ENCODE peak calls at places on chromosomes 16 and 17, in six cellular contexts. A is spleen, J is mesothelial cell of epicardium, R is dorsolateral prefrontal cortex, L is Calu3, Q is heart right ventricle. P is an unnamed sample.

GRCh38 chr16:10623059-10623458 is 42.7 kb upstream of the EMP2 start:
- DNase-seq in Q (no peak), A (no peak), J (no peak), R (no peak), L (no peak), P (no peak)

GRCh38 chr17:7951143-7951792 is 19.3 kb downstream of the CNTROB start:
- DNase-seq in R (no peak), Q (no peak), L (no peak), A (no peak), J (no peak), P (no peak)

GRCh38 chr17:6753565-6753964 is 2.3 kb upstream of the XAF1 start:
- DNase-seq in R (no peak), Q (no peak), J (no peak), A (no peak), L (no peak), P (no peak)

GRCh38 chr17:28065706-28066105 is 23.2 kb downstream of the NLK start:
- DNase-seq in R (no peak), A (no peak), Q (no peak), L (no peak), J (no peak), P (no peak)

GRCh38 chr17:58156839-58157803 is 8.9 kb downstream of the OR4D1 start:
- DNase-seq in A (peak), R (peak), L (no peak), J (no peak), Q (no peak), P (no peak)

GRCh38 chr16:318628-319027 is 33.9 kb downstream of the AXIN1 start:
- DNase-seq in Q (no peak), J (no peak), L (peak), R (no peak), A (no peak), P (no peak)

GRCh38 chr17:1413281-1413791 is 13.3 kb upstream of the YWHAE start:
- DNase-seq in J (no peak), Q (peak), R (no peak), A (peak), L (peak), P (peak)

GRCh38 chr17:44066204-44066930 is at the start of gene LSM12:
- DNase-seq in Q (peak), R (peak), A (peak), J (peak), L (peak), P (peak)

GRCh38 chr17:6843241-6843890 is 11.8 kb upstream of the TEKT1 start:
- DNase-seq in R (no peak), L (no peak), J (no peak), A (no peak), Q (no peak), P (peak)

GRCh38 chr16:22219389-22220075 is 13.5 kb downstream of the EEF2K start:
- DNase-seq in Q (no peak), L (no peak), A (no peak), J (no peak), R (no peak), P (no peak)

GRCh38 chr16:6484121-6484520 is 848.5 kb upstream of the RBFOX1 start:
- DNase-seq in J (no peak), A (no peak), Q (no peak), R (peak), L (no peak), P (no peak)

GRCh38 chr17:48840441-48840840 is 9.6 kb downstream of the CALCOCO2 start:
- DNase-seq in A (no peak), L (no peak), R (no peak), Q (no peak), J (no peak), P (no peak)

GRCh38 chr16:17519041-17519440 is 48.3 kb upstream of the XYLT1 start:
- DNase-seq in L (no peak), A (no peak), J (no peak), R (no peak), Q (no peak), P (no peak)

GRCh38 chr17:80025796-80026195 is 9.9 kb downstream of the TBC1D16 start:
- DNase-seq in L (no peak), A (no peak), R (no peak), J (no peak), Q (no peak), P (no peak)

GRCh38 chr16:73170587-73170986 is 122.7 kb upstream of the ZFHX3 start:
- DNase-seq in L (peak), J (no peak), A (no peak), Q (peak), R (no peak), P (no peak)

GRCh38 chr17:40175928-40176327 is 1.3 kb upstream of the RAPGEFL1 start:
- DNase-seq in Q (no peak), R (no peak), L (no peak), J (no peak), A (no peak), P (no peak)

GRCh38 chr16:88970095-88970494 is 6.9 kb downstream of the CBFA2T3 start:
- DNase-seq in A (peak), Q (no peak), R (no peak), L (no peak), J (no peak), P (no peak)

GRCh38 chr16:71467810-71468209 is 5.8 kb upstream of the ZNF23 start:
- DNase-seq in R (no peak), J (peak), Q (peak), A (no peak), L (peak), P (peak)

GRCh38 chr17:80838381-80839345 is 153.0 kb upstream of the CHMP6 start:
- DNase-seq in L (no peak), A (peak), J (no peak), Q (no peak), R (no peak), P (no peak)

GRCh38 chr17:59561042-59561441 is 4.4 kb upstream of the DHX40 start:
- DNase-seq in J (no peak), Q (no peak), A (no peak), L (peak), R (no peak), P (peak)

GRCh38 chr17:1724869-1725641 is 551 bp downstream of the WDR81 start:
- DNase-seq in Q (no peak), A (peak), J (no peak), R (peak), L (peak), P (no peak)

GRCh38 chr17:5667871-5668270 is 83.6 kb upstream of the NLRP1 start:
- DNase-seq in L (no peak), A (no peak), J (no peak), Q (no peak), R (no peak), P (peak)

GRCh38 chr17:7404737-7405412 is 978 bp upstream of the TMEM256 start:
- DNase-seq in A (peak), J (no peak), R (peak), L (peak), Q (peak), P (no peak)

GRCh38 chr17:41367426-41368075 is 2.1 kb downstream of the KRT33B start:
- DNase-seq in L (no peak), A (no peak), R (no peak), Q (no peak), J (no peak), P (no peak)

GRCh38 chr16:20242568-20243240 is 84.6 kb downstream of the GP2 start:
- DNase-seq in Q (no peak), R (no peak), L (no peak), J (no peak), A (no peak), P (no peak)

GRCh38 chr17:51165680-51166197 is 472 bp upstream of the NME2 start:
- DNase-seq in R (peak), L (peak), J (no peak), Q (peak), A (no peak), P (no peak)

GRCh38 chr17:15262291-15263205 is 2.6 kb downstream of the PMP22 start:
- DNase-seq in A (peak), R (peak), L (peak), Q (peak), J (peak), P (no peak)

GRCh38 chr16:16915771-16916170 is 536.8 kb downstream of the NPIPA7 start:
- DNase-seq in R (no peak), A (no peak), J (no peak), Q (no peak), L (no peak), P (no peak)

GRCh38 chr16:15672514-15673167 is 22.6 kb downstream of the NDE1 start:
- DNase-seq in L (peak), J (no peak), R (peak), A (peak), Q (peak), P (peak)

GRCh38 chr16:23141959-23142740 is 7.1 kb downstream of the USP31 start:
- DNase-seq in A (no peak), J (no peak), Q (no peak), L (no peak), R (no peak), P (peak)

GRCh38 chr16:24689128-24689527 is 40.3 kb upstream of the TNRC6A start:
- DNase-seq in A (no peak), L (peak), R (peak), J (no peak), Q (no peak), P (peak)

GRCh38 chr17:33056392-33057146 is 64.9 kb downstream of the SPACA3 start:
- DNase-seq in A (no peak), L (peak), R (no peak), Q (no peak), J (no peak), P (no peak)

GRCh38 chr17:2723505-2723996 is 12.0 kb upstream of the CLUH start:
- DNase-seq in L (no peak), A (no peak), R (no peak), J (no peak), Q (no peak), P (no peak)

GRCh38 chr16:29009050-29009837 is 24.4 kb downstream of the LAT start:
- DNase-seq in Q (no peak), A (no peak), L (no peak), R (no peak), J (no peak), P (no peak)

GRCh38 chr16:25198021-25198420 is 18.7 kb upstream of the AQP8 start:
- DNase-seq in R (no peak), A (no peak), J (no peak), Q (no peak), L (no peak), P (no peak)

GRCh38 chr16:25065899-25066298 is 45.6 kb upstream of the LCMT1 start:
- DNase-seq in R (no peak), A (peak), L (no peak), Q (no peak), J (no peak), P (no peak)

GRCh38 chr17:18965530-18966236 is 13.7 kb downstream of the SLC5A10 start:
- DNase-seq in R (no peak), J (no peak), L (no peak), A (no peak), Q (no peak), P (no peak)

DNA sequence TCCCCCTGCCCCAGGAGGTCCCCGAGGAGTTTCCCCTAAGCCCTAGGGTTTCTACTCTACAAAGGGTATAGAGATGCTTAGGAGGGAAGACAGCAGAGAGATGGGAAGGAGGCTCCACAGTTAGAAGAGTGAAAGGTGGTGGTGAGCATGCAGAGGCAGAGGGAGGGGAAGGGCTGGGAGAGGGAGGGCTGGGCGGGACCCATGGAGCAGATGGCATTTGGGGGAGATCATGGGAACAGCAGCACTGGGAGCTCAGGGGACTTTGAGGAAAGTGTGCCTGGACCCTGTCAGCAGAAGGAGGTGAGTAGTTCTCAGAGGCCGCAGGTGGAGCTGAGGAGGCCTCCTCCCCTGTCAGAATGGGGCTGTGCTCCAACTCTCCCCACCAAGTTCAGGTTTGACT is 650 bp upstream of the OTOP3 start:
- DNase-seq in Q (no peak), J (no peak), R (no peak), L (no peak), A (no peak), P (no peak)
- TF ChIP-seq CTCF in Q (no peak), J (no peak), R (no peak), L (no peak), A (no peak), P (no peak)

DNA sequence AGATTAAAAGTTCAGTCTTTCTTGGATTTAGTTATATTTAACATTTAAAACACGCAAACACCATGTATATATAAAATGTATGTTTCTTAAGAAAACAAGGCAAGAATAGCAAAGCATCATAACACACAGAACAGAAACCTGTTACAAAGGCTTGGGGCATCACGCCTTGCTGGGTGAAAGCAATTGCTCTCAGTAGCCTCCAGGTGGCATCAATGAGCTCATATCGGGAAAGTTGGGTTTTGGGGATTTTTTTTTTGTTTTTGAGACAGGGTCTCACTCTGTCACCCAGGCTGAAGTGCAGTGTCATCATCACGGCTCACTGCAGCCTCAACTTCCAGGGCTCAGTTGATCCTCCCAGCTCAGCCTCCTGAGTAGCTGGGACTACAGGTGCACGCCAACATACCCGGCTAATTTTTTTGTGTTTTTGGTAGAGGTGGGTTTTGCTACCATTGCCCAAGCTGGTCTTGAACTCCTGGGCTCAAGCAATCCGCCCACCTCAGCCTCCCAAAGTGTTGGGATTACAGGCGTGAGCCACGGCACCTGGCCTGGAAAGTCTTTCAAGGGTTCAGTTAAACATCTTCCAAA is 56.9 kb downstream of the CYB5D2 start:
- DNase-seq in J (no peak), R (no peak), Q (no peak), A (no peak), L (peak), P (peak)
- TF ChIP-seq CTCF in J (peak), R (peak), Q (peak), A (peak), L (peak), P (peak)

GRCh38 chr17:78272181-78272913 is 40.9 kb downstream of the TMEM235 start:
- DNase-seq in R (no peak), L (peak), Q (peak), J (no peak), A (peak), P (peak)
- TF ChIP-seq CTCF in R (no peak), L (no peak), Q (no peak), J (no peak), A (no peak), P (no peak)

DNA sequence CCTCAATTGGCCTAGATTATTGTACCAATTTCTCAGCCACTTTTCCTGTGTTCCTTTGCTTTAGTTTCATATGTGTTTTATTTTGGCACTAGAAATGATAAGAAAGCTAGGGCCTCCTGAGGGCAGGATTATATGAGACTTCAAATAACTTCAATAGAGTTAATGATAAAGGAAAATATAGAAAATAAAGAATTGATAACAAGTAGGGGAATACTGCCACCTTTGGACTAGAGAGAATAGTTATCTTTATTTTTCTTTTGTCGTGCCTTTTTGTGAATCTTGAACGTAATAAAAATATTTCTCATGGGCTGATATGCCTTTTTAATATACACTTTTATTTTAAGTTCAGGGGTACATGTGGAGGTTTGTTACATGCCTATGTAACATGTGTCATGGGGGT is 29.3 kb upstream of the RBL2 start:
- DNase-seq in L (no peak), Q (no peak), J (no peak), R (no peak), A (no peak), P (peak)
- TF ChIP-seq CTCF in L (no peak), Q (no peak), J (peak), R (no peak), A (no peak), P (peak)

GRCh38 chr17:82129095-82129494 is 31.1 kb upstream of the FASN start:
- DNase-seq in A (no peak), R (no peak), L (no peak), Q (no peak), J (no peak), P (no peak)
- TF ChIP-seq CTCF in A (no peak), R (no peak), L (peak), Q (no peak), J (no peak), P (no peak)